ENCODE peak calls at places on chromosome 16, in six cellular contexts. One of them, this sample, is unnamed.

GRCh38 chr16:8890549-8890921 is 8.4 kb downstream of the LITAFD start:
- DNase-seq in iris pigment epithelial cell: no peak
- DNase-seq in Calu3: no peak
- DNase-seq in aorta: no peak
- DNase-seq in cardiac muscle cell: no peak
- DNase-seq in GF-D8: no peak
- DNase-seq in this sample: no peak

GRCh38 chr16:84724619-84725307 is 25.0 kb downstream of the USP10 start:
- DNase-seq in iris pigment epithelial cell: peak
- DNase-seq in Calu3: no peak
- DNase-seq in aorta: no peak
- DNase-seq in cardiac muscle cell: no peak
- DNase-seq in GF-D8: no peak
- DNase-seq in this sample: no peak

GRCh38 chr16:88846088-88846487 is 10.7 kb downstream of the GALNS start:
- DNase-seq in iris pigment epithelial cell: peak
- DNase-seq in Calu3: no peak
- DNase-seq in aorta: no peak
- DNase-seq in cardiac muscle cell: peak
- DNase-seq in GF-D8: no peak
- DNase-seq in this sample: no peak

GRCh38 chr16:9042943-9043680 is 48.3 kb upstream of the HAPSTR1 start:
- DNase-seq in iris pigment epithelial cell: peak
- DNase-seq in Calu3: no peak
- DNase-seq in aorta: no peak
- DNase-seq in cardiac muscle cell: peak
- DNase-seq in GF-D8: no peak
- DNase-seq in this sample: peak

GRCh38 chr16:55643161-55643970 is 12.4 kb upstream of the SLC6A2 start:
- DNase-seq in iris pigment epithelial cell: no peak
- DNase-seq in Calu3: no peak
- DNase-seq in aorta: no peak
- DNase-seq in cardiac muscle cell: peak
- DNase-seq in GF-D8: no peak
- DNase-seq in this sample: no peak

GRCh38 chr16:12613131-12613991 is 190.3 kb downstream of the CPPED1 start:
- DNase-seq in iris pigment epithelial cell: peak
- DNase-seq in Calu3: peak
- DNase-seq in aorta: no peak
- DNase-seq in cardiac muscle cell: no peak
- DNase-seq in GF-D8: no peak
- DNase-seq in this sample: no peak

GRCh38 chr16:4935231-4935855 is 1.6 kb downstream of the PPL start:
- DNase-seq in iris pigment epithelial cell: no peak
- DNase-seq in Calu3: peak
- DNase-seq in aorta: peak
- DNase-seq in cardiac muscle cell: peak
- DNase-seq in GF-D8: no peak
- DNase-seq in this sample: no peak

GRCh38 chr16:79758615-79759346 is 158.2 kb upstream of the MAF start:
- DNase-seq in iris pigment epithelial cell: no peak
- DNase-seq in Calu3: no peak
- DNase-seq in aorta: no peak
- DNase-seq in cardiac muscle cell: no peak
- DNase-seq in GF-D8: no peak
- DNase-seq in this sample: no peak

GRCh38 chr16:82924075-82924854 is 297.5 kb downstream of the CDH13 start:
- DNase-seq in iris pigment epithelial cell: peak
- DNase-seq in Calu3: no peak
- DNase-seq in aorta: no peak
- DNase-seq in cardiac muscle cell: no peak
- DNase-seq in GF-D8: no peak
- DNase-seq in this sample: no peak

GRCh38 chr16:30065943-30066881 is 652 bp downstream of the ALDOA start:
- DNase-seq in iris pigment epithelial cell: peak
- DNase-seq in Calu3: peak
- DNase-seq in aorta: no peak
- DNase-seq in cardiac muscle cell: peak
- DNase-seq in GF-D8: no peak
- DNase-seq in this sample: no peak

GRCh38 chr16:68306633-68307032 is 4.1 kb downstream of the SLC7A6OS start:
- DNase-seq in iris pigment epithelial cell: no peak
- DNase-seq in Calu3: no peak
- DNase-seq in aorta: no peak
- DNase-seq in cardiac muscle cell: no peak
- DNase-seq in GF-D8: no peak
- DNase-seq in this sample: no peak

GRCh38 chr16:50627419-50627818 is 53.7 kb downstream of the SNX20 start:
- DNase-seq in iris pigment epithelial cell: peak
- DNase-seq in Calu3: peak
- DNase-seq in aorta: peak
- DNase-seq in cardiac muscle cell: peak
- DNase-seq in GF-D8: no peak
- DNase-seq in this sample: peak

GRCh38 chr16:9813665-9814064 is 368.6 kb downstream of the GRIN2A start:
- DNase-seq in iris pigment epithelial cell: no peak
- DNase-seq in Calu3: no peak
- DNase-seq in aorta: no peak
- DNase-seq in cardiac muscle cell: no peak
- DNase-seq in GF-D8: no peak
- DNase-seq in this sample: no peak

GRCh38 chr16:82874251-82874650 is 247.5 kb downstream of the CDH13 start:
- DNase-seq in iris pigment epithelial cell: peak
- DNase-seq in Calu3: no peak
- DNase-seq in aorta: no peak
- DNase-seq in cardiac muscle cell: no peak
- DNase-seq in GF-D8: no peak
- DNase-seq in this sample: no peak

GRCh38 chr16:23508589-23509440 is 1.5 kb downstream of the GGA2 start:
- DNase-seq in iris pigment epithelial cell: peak
- DNase-seq in Calu3: no peak
- DNase-seq in aorta: peak
- DNase-seq in cardiac muscle cell: peak
- DNase-seq in GF-D8: no peak
- DNase-seq in this sample: peak

GRCh38 chr16:912684-913613 is 57.8 kb downstream of the LMF1 start:
- DNase-seq in iris pigment epithelial cell: no peak
- DNase-seq in Calu3: no peak
- DNase-seq in aorta: no peak
- DNase-seq in cardiac muscle cell: no peak
- DNase-seq in GF-D8: no peak
- DNase-seq in this sample: no peak

GRCh38 chr16:70481929-70482536 is 27.6 kb downstream of the FCSK start:
- DNase-seq in iris pigment epithelial cell: peak
- DNase-seq in Calu3: no peak
- DNase-seq in aorta: no peak
- DNase-seq in cardiac muscle cell: no peak
- DNase-seq in GF-D8: no peak
- DNase-seq in this sample: no peak

GRCh38 chr16:19696312-19696711 is 21.7 kb downstream of the KNOP1 start:
- DNase-seq in iris pigment epithelial cell: peak
- DNase-seq in Calu3: peak
- DNase-seq in aorta: peak
- DNase-seq in cardiac muscle cell: peak
- DNase-seq in GF-D8: no peak
- DNase-seq in this sample: peak

GRCh38 chr16:53457670-53458069 is 23.4 kb downstream of the RBL2 start:
- DNase-seq in iris pigment epithelial cell: peak
- DNase-seq in Calu3: no peak
- DNase-seq in aorta: no peak
- DNase-seq in cardiac muscle cell: no peak
- DNase-seq in GF-D8: no peak
- DNase-seq in this sample: no peak

GRCh38 chr16:1309888-1310831 is 724 bp downstream of the UBE2I start:
- DNase-seq in iris pigment epithelial cell: peak
- DNase-seq in Calu3: peak
- DNase-seq in aorta: peak
- DNase-seq in cardiac muscle cell: peak
- DNase-seq in GF-D8: no peak
- DNase-seq in this sample: no peak

GRCh38 chr16:19980866-19981265 is 92.8 kb downstream of the GPR139 start:
- DNase-seq in iris pigment epithelial cell: peak
- DNase-seq in Calu3: peak
- DNase-seq in aorta: no peak
- DNase-seq in cardiac muscle cell: peak
- DNase-seq in GF-D8: no peak
- DNase-seq in this sample: no peak

GRCh38 chr16:77759821-77760220 is 28.5 kb upstream of the VAT1L start:
- DNase-seq in iris pigment epithelial cell: peak
- DNase-seq in Calu3: no peak
- DNase-seq in aorta: no peak
- DNase-seq in cardiac muscle cell: peak
- DNase-seq in GF-D8: no peak
- DNase-seq in this sample: no peak

GRCh38 chr16:58533751-58534470 is 18.6 kb downstream of the SETD6 start:
- DNase-seq in iris pigment epithelial cell: peak
- DNase-seq in Calu3: no peak
- DNase-seq in aorta: no peak
- DNase-seq in cardiac muscle cell: peak
- DNase-seq in GF-D8: no peak
- DNase-seq in this sample: no peak

GRCh38 chr16:85310868-85311585 is 198.8 kb upstream of the CIBAR2 start:
- DNase-seq in iris pigment epithelial cell: no peak
- DNase-seq in Calu3: no peak
- DNase-seq in aorta: no peak
- DNase-seq in cardiac muscle cell: no peak
- DNase-seq in GF-D8: no peak
- DNase-seq in this sample: no peak

GRCh38 chr16:85246473-85246872 is 134.2 kb upstream of the CIBAR2 start:
- DNase-seq in iris pigment epithelial cell: no peak
- DNase-seq in Calu3: no peak
- DNase-seq in aorta: no peak
- DNase-seq in cardiac muscle cell: no peak
- DNase-seq in GF-D8: no peak
- DNase-seq in this sample: peak

GRCh38 chr16:89946515-89946914 is 2.0 kb upstream of the DEF8 start:
- DNase-seq in iris pigment epithelial cell: no peak
- DNase-seq in Calu3: no peak
- DNase-seq in aorta: no peak
- DNase-seq in cardiac muscle cell: no peak
- DNase-seq in GF-D8: no peak
- DNase-seq in this sample: no peak

GRCh38 chr16:81836279-81837054 is 57.4 kb downstream of the PLCG2 start:
- DNase-seq in iris pigment epithelial cell: no peak
- DNase-seq in Calu3: no peak
- DNase-seq in aorta: no peak
- DNase-seq in cardiac muscle cell: no peak
- DNase-seq in GF-D8: no peak
- DNase-seq in this sample: no peak

GRCh38 chr16:10862432-10862831 is 14.6 kb upstream of the CIITA start:
- DNase-seq in iris pigment epithelial cell: peak
- DNase-seq in Calu3: peak
- DNase-seq in aorta: peak
- DNase-seq in cardiac muscle cell: peak
- DNase-seq in GF-D8: no peak
- DNase-seq in this sample: no peak

GRCh38 chr16:14354561-14355351 is 275.3 kb downstream of the PARN start:
- DNase-seq in iris pigment epithelial cell: peak
- DNase-seq in Calu3: no peak
- DNase-seq in aorta: no peak
- DNase-seq in cardiac muscle cell: peak
- DNase-seq in GF-D8: no peak
- DNase-seq in this sample: peak

GRCh38 chr16:86604436-86605220 is 26.3 kb downstream of the FOXL1 start:
- DNase-seq in iris pigment epithelial cell: no peak
- DNase-seq in Calu3: no peak
- DNase-seq in aorta: no peak
- DNase-seq in cardiac muscle cell: no peak
- DNase-seq in GF-D8: no peak
- DNase-seq in this sample: no peak

GRCh38 chr16:48433116-48433848 is 48.1 kb upstream of the SIAH1 start:
- DNase-seq in iris pigment epithelial cell: no peak
- DNase-seq in Calu3: no peak
- DNase-seq in aorta: no peak
- DNase-seq in cardiac muscle cell: no peak
- DNase-seq in GF-D8: no peak
- DNase-seq in this sample: no peak

GRCh38 chr16:26963109-26963508 is 103.6 kb upstream of the C16orf82 start:
- DNase-seq in iris pigment epithelial cell: peak
- DNase-seq in Calu3: no peak
- DNase-seq in aorta: no peak
- DNase-seq in cardiac muscle cell: peak
- DNase-seq in GF-D8: no peak
- DNase-seq in this sample: no peak

GRCh38 chr16:716250-716607 is 1.3 kb downstream of the METRN start:
- DNase-seq in iris pigment epithelial cell: peak
- DNase-seq in Calu3: peak
- DNase-seq in aorta: no peak
- DNase-seq in cardiac muscle cell: peak
- DNase-seq in GF-D8: no peak
- DNase-seq in this sample: no peak

GRCh38 chr16:88639231-88640038 is 1.1 kb downstream of the IL17C start:
- DNase-seq in iris pigment epithelial cell: no peak
- DNase-seq in Calu3: peak
- DNase-seq in aorta: no peak
- DNase-seq in cardiac muscle cell: no peak
- DNase-seq in GF-D8: no peak
- DNase-seq in this sample: no peak

GRCh38 chr16:82263456-82264159 is 93.6 kb upstream of the MPHOSPH6 start:
- DNase-seq in iris pigment epithelial cell: peak
- DNase-seq in Calu3: peak
- DNase-seq in aorta: peak
- DNase-seq in cardiac muscle cell: peak
- DNase-seq in GF-D8: no peak
- DNase-seq in this sample: peak

GRCh38 chr16:81137012-81137335 is 40.8 kb upstream of the GCSH start:
- DNase-seq in iris pigment epithelial cell: peak
- DNase-seq in Calu3: no peak
- DNase-seq in aorta: no peak
- DNase-seq in cardiac muscle cell: peak
- DNase-seq in GF-D8: no peak
- DNase-seq in this sample: no peak

GRCh38 chr16:24838554-24839266 is 7.1 kb upstream of the SLC5A11 start:
- DNase-seq in iris pigment epithelial cell: peak
- DNase-seq in Calu3: peak
- DNase-seq in aorta: no peak
- DNase-seq in cardiac muscle cell: peak
- DNase-seq in GF-D8: peak
- DNase-seq in this sample: no peak

This sample was measured in NCI-H2171 treated with DMSO at 0.1 percent for 48 hours.